ENCODE peak calls at places on chromosomes 16 and 17, in four cellular contexts. One of them, this sample, is unnamed.

GRCh38 chr17:19992803-19993713 is 15.4 kb upstream of the AKAP10 start:
- DNase-seq in H9: peak
- DNase-seq in neuronal stem cell: peak
- DNase-seq in mesenchymal stem cell: peak
- DNase-seq in this sample: peak

GRCh38 chr17:77908501-77908900 is 50.0 kb upstream of the TNRC6C start:
- DNase-seq in H9: no peak
- DNase-seq in neuronal stem cell: no peak
- DNase-seq in mesenchymal stem cell: no peak
- DNase-seq in this sample: no peak

GRCh38 chr17:31494259-31495048 is 103.0 kb downstream of the RAB11FIP4 start:
- DNase-seq in H9: no peak
- DNase-seq in neuronal stem cell: no peak
- DNase-seq in mesenchymal stem cell: no peak
- DNase-seq in this sample: peak

GRCh38 chr17:21463779-21464407 is 87.7 kb downstream of the KCNJ12 start:
- DNase-seq in H9: peak
- DNase-seq in neuronal stem cell: no peak
- DNase-seq in mesenchymal stem cell: no peak
- DNase-seq in this sample: no peak

GRCh38 chr17:7929158-7930029 is at the start of gene KCNAB3:
- DNase-seq in H9: peak
- DNase-seq in neuronal stem cell: peak
- DNase-seq in mesenchymal stem cell: peak
- DNase-seq in this sample: peak

GRCh38 chr17:68906638-68907037 is 48.6 kb downstream of the ABCA8 start:
- DNase-seq in H9: no peak
- DNase-seq in neuronal stem cell: no peak
- DNase-seq in mesenchymal stem cell: peak
- DNase-seq in this sample: peak

GRCh38 chr17:42303694-42304093 is 15.4 kb downstream of the STAT5A start:
- DNase-seq in H9: no peak
- DNase-seq in neuronal stem cell: no peak
- DNase-seq in mesenchymal stem cell: no peak
- DNase-seq in this sample: no peak

GRCh38 chr16:16037970-16038369 is 88.6 kb downstream of the ABCC1 start:
- DNase-seq in H9: no peak
- DNase-seq in neuronal stem cell: no peak
- DNase-seq in mesenchymal stem cell: no peak
- DNase-seq in this sample: no peak

GRCh38 chr16:8849411-8850011 is 19.3 kb downstream of the CARHSP1 start:
- DNase-seq in H9: no peak
- DNase-seq in neuronal stem cell: no peak
- DNase-seq in mesenchymal stem cell: peak
- DNase-seq in this sample: no peak

GRCh38 chr17:18247613-18248001 is 10.9 kb downstream of the FLII start:
- DNase-seq in H9: no peak
- DNase-seq in neuronal stem cell: no peak
- DNase-seq in mesenchymal stem cell: no peak
- DNase-seq in this sample: no peak

GRCh38 chr16:54288592-54289241 is 2.1 kb upstream of the IRX3 start:
- DNase-seq in H9: no peak
- DNase-seq in neuronal stem cell: no peak
- DNase-seq in mesenchymal stem cell: no peak
- DNase-seq in this sample: no peak

GRCh38 chr16:77540656-77541055 is 105.8 kb upstream of the ADAMTS18 start:
- DNase-seq in H9: no peak
- DNase-seq in neuronal stem cell: no peak
- DNase-seq in mesenchymal stem cell: peak
- DNase-seq in this sample: no peak

GRCh38 chr16:19884021-19884485 is 595 bp downstream of the GPRC5B start:
- DNase-seq in H9: peak
- DNase-seq in neuronal stem cell: no peak
- DNase-seq in mesenchymal stem cell: peak
- DNase-seq in this sample: no peak

GRCh38 chr17:82614095-82614631 is 34.1 kb downstream of the WDR45B start:
- DNase-seq in H9: no peak
- DNase-seq in neuronal stem cell: no peak
- DNase-seq in mesenchymal stem cell: no peak
- DNase-seq in this sample: no peak

GRCh38 chr16:54456291-54456690 is 169.7 kb upstream of the IRX3 start:
- DNase-seq in H9: no peak
- DNase-seq in neuronal stem cell: no peak
- DNase-seq in mesenchymal stem cell: no peak
- DNase-seq in this sample: no peak

GRCh38 chr16:87792205-87792565 is 26.4 kb upstream of the KLHDC4 start:
- DNase-seq in H9: no peak
- DNase-seq in neuronal stem cell: no peak
- DNase-seq in mesenchymal stem cell: no peak
- DNase-seq in this sample: no peak

GRCh38 chr16:2523801-2524231 is 3.6 kb downstream of the AMDHD2 start:
- DNase-seq in H9: peak
- DNase-seq in neuronal stem cell: no peak
- DNase-seq in mesenchymal stem cell: no peak
- DNase-seq in this sample: no peak

GRCh38 chr16:26569793-26570192 is 496.9 kb upstream of the C16orf82 start:
- DNase-seq in H9: peak
- DNase-seq in neuronal stem cell: peak
- DNase-seq in mesenchymal stem cell: no peak
- DNase-seq in this sample: peak

GRCh38 chr17:48560452-48560817 is 15.5 kb upstream of the HOXB2 start:
- DNase-seq in H9: no peak
- DNase-seq in neuronal stem cell: no peak
- DNase-seq in mesenchymal stem cell: no peak
- DNase-seq in this sample: no peak

GRCh38 chr17:63446981-63447687 is 1.0 kb upstream of the CYB561 start:
- DNase-seq in H9: peak
- DNase-seq in neuronal stem cell: no peak
- DNase-seq in mesenchymal stem cell: no peak
- DNase-seq in this sample: no peak

GRCh38 chr17:8007836-8008235 is 5.4 kb downstream of the GUCY2D start:
- DNase-seq in H9: no peak
- DNase-seq in neuronal stem cell: no peak
- DNase-seq in mesenchymal stem cell: no peak
- DNase-seq in this sample: no peak

GRCh38 chr17:67559381-67559966 is 158.3 kb upstream of the NOL11 start:
- DNase-seq in H9: peak
- DNase-seq in neuronal stem cell: no peak
- DNase-seq in mesenchymal stem cell: no peak
- DNase-seq in this sample: no peak

GRCh38 chr16:22264786-22265185 is 32.4 kb upstream of the POLR3E start:
- DNase-seq in H9: no peak
- DNase-seq in neuronal stem cell: no peak
- DNase-seq in mesenchymal stem cell: no peak
- DNase-seq in this sample: peak

GRCh38 chr17:46943511-46944393 is 20.8 kb downstream of the GOSR2 start:
- DNase-seq in H9: peak
- DNase-seq in neuronal stem cell: no peak
- DNase-seq in mesenchymal stem cell: peak
- DNase-seq in this sample: peak

GRCh38 chr17:75525806-75526554 is 483 bp downstream of the LLGL2 start:
- DNase-seq in H9: peak
- DNase-seq in neuronal stem cell: peak
- DNase-seq in mesenchymal stem cell: peak
- DNase-seq in this sample: peak

GRCh38 chr17:57158296-57158695 is 73.2 kb downstream of the AKAP1 start:
- DNase-seq in H9: no peak
- DNase-seq in neuronal stem cell: no peak
- DNase-seq in mesenchymal stem cell: no peak
- DNase-seq in this sample: peak

GRCh38 chr16:9330036-9330545 is 238.6 kb downstream of the HAPSTR1 start:
- DNase-seq in H9: peak
- DNase-seq in neuronal stem cell: no peak
- DNase-seq in mesenchymal stem cell: no peak
- DNase-seq in this sample: no peak

GRCh38 chr16:11949527-11949926 is 7.7 kb upstream of the NPIPB2 start:
- DNase-seq in H9: peak
- DNase-seq in neuronal stem cell: peak
- DNase-seq in mesenchymal stem cell: peak
- DNase-seq in this sample: peak

DNA sequence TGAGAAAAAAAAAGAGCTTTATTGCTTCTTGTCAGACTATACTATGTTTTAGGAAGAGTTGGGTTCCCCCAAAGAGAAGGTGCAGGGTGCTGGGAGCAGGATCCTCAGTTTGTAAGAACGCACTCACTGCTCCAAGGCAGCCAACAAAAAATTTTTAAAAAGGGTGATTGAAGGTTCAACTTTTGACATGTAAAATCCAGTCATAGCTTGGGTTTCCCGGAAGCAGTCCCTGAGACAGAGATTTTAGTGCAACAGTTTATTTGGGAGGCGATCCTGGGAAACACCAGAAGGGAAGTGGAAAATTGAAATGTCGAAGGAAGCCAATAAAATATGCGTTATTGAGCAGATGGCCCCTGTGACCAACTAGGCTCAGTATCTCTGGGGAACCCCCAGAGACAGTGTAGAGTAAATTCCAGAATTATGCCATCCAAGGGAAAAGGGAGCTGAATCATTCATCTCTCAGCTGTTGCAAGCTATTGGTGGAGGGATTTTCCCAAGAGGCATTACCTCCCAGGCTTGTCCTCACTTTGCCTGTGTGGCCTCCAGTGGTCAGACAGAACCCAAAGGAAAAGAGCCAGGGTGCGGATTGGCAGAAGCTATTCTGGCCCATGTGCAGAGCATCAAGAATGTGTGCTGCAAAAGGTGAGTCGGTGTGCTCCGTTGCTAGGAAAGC is 72.8 kb downstream of the HS3ST3B1 start:
- DNase-seq in H9: no peak
- DNase-seq in neuronal stem cell: no peak
- DNase-seq in mesenchymal stem cell: peak
- DNase-seq in this sample: peak
- H2BK12ac ChIP-seq in H9: no peak
- H2BK12ac ChIP-seq in neuronal stem cell: no peak
- H2BK12ac ChIP-seq in mesenchymal stem cell: no peak
- H2BK12ac ChIP-seq in this sample: no peak

GRCh38 chr16:31298340-31298739 is 38.6 kb downstream of the ITGAM start:
- DNase-seq in H9: no peak
- DNase-seq in neuronal stem cell: no peak
- DNase-seq in mesenchymal stem cell: no peak
- DNase-seq in this sample: no peak

GRCh38 chr16:31297496-31297895 is 37.7 kb downstream of the ITGAM start:
- DNase-seq in H9: no peak
- DNase-seq in neuronal stem cell: no peak
- DNase-seq in mesenchymal stem cell: no peak
- DNase-seq in this sample: no peak

GRCh38 chr16:31301708-31302400 is 42.1 kb downstream of the ITGAM start:
- DNase-seq in H9: no peak
- DNase-seq in neuronal stem cell: no peak
- DNase-seq in mesenchymal stem cell: no peak
- DNase-seq in this sample: no peak

GRCh38 chr16:31295206-31295605 is 35.4 kb downstream of the ITGAM start:
- DNase-seq in H9: no peak
- DNase-seq in neuronal stem cell: no peak
- DNase-seq in mesenchymal stem cell: no peak
- DNase-seq in this sample: no peak

DNA sequence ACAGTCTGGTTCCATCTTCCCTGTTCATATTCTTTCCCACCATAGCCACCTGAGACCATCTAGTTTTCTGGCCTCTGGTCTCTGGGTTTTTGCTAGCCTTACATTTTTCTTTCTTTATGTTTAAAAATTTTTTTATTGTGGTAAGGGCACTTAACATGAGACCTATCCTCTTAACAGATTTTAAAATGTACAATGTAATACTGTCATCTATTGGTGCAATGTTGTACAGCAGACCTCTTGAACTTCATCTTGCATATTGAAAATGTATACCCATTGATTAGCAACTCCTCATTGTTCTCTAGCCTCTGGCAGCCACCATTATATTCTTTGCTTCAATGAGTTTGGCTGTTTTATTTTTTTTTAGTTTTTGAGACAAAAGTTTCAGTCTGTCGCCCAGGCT is 39.2 kb downstream of the ITGAM start:
- DNase-seq in H9: no peak
- DNase-seq in neuronal stem cell: no peak
- DNase-seq in mesenchymal stem cell: no peak
- DNase-seq in this sample: no peak
- H2AFZ ChIP-seq in H9: no peak
- H2AFZ ChIP-seq in neuronal stem cell: no peak
- H2AFZ ChIP-seq in mesenchymal stem cell: no peak
- H2AFZ ChIP-seq in this sample: no peak

GRCh38 chr17:2594657-2595085 is 1.2 kb downstream of the PAFAH1B1 start:
- DNase-seq in H9: no peak
- DNase-seq in neuronal stem cell: peak
- DNase-seq in mesenchymal stem cell: no peak
- DNase-seq in this sample: no peak

GRCh38 chr17:2595736-2596135 is 2.3 kb downstream of the PAFAH1B1 start:
- DNase-seq in H9: no peak
- DNase-seq in neuronal stem cell: no peak
- DNase-seq in mesenchymal stem cell: no peak
- DNase-seq in this sample: no peak

GRCh38 chr17:2592974-2593845 is at the start of gene PAFAH1B1:
- DNase-seq in H9: peak
- DNase-seq in neuronal stem cell: peak
- DNase-seq in mesenchymal stem cell: peak
- DNase-seq in this sample: peak

GRCh38 chr17:2595200-2595599 is 1.7 kb downstream of the PAFAH1B1 start:
- DNase-seq in H9: no peak
- DNase-seq in neuronal stem cell: no peak
- DNase-seq in mesenchymal stem cell: peak
- DNase-seq in this sample: no peak

GRCh38 chr17:2593846-2594656 is 597 bp downstream of the PAFAH1B1 start:
- DNase-seq in H9: peak
- DNase-seq in neuronal stem cell: peak
- DNase-seq in mesenchymal stem cell: peak
- DNase-seq in this sample: peak
- H2BK120ac ChIP-seq in H9: no peak
- H2BK120ac ChIP-seq in neuronal stem cell: peak
- H2BK120ac ChIP-seq in mesenchymal stem cell: peak
- H2BK120ac ChIP-seq in this sample: peak

DNA sequence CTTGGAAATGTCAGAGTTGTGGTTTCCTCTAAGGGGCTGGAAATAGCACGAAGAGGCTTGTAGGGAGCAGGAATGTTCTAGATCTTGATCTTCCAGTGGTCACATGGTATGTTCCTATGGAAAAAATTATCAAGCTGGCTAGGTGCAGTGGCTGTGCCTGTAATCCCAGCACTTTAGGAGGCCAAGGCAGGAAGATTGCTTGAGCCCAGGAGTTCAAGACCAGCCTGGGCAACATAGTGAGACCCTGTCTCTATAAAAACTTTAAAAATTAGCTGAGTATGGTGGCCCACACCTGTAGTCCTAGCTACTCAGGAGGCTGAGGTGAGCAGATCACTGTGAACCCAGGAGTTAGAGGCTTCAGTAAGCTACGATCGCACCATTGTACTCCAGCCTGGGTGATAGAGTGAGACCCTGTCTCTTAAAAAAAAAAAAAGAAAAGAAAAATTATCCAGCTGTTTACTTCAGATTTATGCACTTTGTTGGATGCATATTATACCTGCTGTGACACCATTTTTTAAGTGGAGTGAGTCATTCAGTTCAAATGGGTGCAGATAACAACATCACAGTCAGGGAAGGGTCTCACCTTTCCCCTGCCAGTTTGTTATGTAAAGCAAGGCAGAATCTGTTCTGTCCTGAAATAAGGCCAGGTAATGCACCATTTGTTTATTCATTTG is 65.7 kb upstream of the LYRM9 start:
- DNase-seq in H9: no peak
- DNase-seq in neuronal stem cell: no peak
- DNase-seq in mesenchymal stem cell: no peak
- DNase-seq in this sample: no peak
- H2BK12ac ChIP-seq in H9: no peak
- H2BK12ac ChIP-seq in neuronal stem cell: no peak
- H2BK12ac ChIP-seq in mesenchymal stem cell: no peak
- H2BK12ac ChIP-seq in this sample: no peak

GRCh38 chr16:48176635-48177408 is 21.0 kb upstream of the ABCC12 start:
- DNase-seq in H9: no peak
- DNase-seq in neuronal stem cell: no peak
- DNase-seq in mesenchymal stem cell: no peak
- DNase-seq in this sample: no peak
- H2AFZ ChIP-seq in H9: no peak
- H2AFZ ChIP-seq in neuronal stem cell: no peak
- H2AFZ ChIP-seq in mesenchymal stem cell: no peak
- H2AFZ ChIP-seq in this sample: no peak

This sample was measured in trophoblast cell.